ENCODE peak calls at places on chromosome 1, in seven cellular contexts. W is foreskin fibroblast; B is AG04450; V is heart left ventricle; D is AG08395; F is stimulated activated CD4-positive, alpha-beta T cell treated with anti-CD3 and anti-CD28 coated beads, Interleukin-2, amount 100 ng/mL, for 24 hours; E is memory B cell. G is an unnamed sample.

GRCh38 chr1:168991667-168992475 is 114.6 kb upstream of the ATP1B1 start:
- DNase-seq in V (no peak), B (no peak), D (no peak), E (no peak), F (peak), W (no peak), G (no peak)

GRCh38 chr1:210123924-210124589 is 108.5 kb upstream of the SERTAD4 start:
- DNase-seq in W (peak), V (no peak), F (no peak), B (peak), E (no peak), D (peak), G (peak)

GRCh38 chr1:235567812-235568444 is 63.7 kb upstream of the B3GALNT2 start:
- DNase-seq in F (no peak), W (no peak), D (no peak), B (no peak), E (no peak), V (no peak), G (no peak)

GRCh38 chr1:70353641-70354331 is 736 bp downstream of the ANKRD13C start:
- DNase-seq in W (peak), F (peak), D (peak), B (peak), E (no peak), V (no peak), G (peak)

GRCh38 chr1:157286096-157286495 is 147.9 kb upstream of the ETV3 start:
- DNase-seq in W (no peak), B (no peak), V (no peak), E (no peak), D (no peak), F (no peak), G (no peak)

GRCh38 chr1:205583461-205584130 is 48.2 kb downstream of the ELK4 start:
- DNase-seq in B (no peak), W (no peak), E (no peak), V (no peak), D (no peak), F (no peak), G (no peak)

GRCh38 chr1:2526824-2527552 is 592 bp upstream of the PANK4 start:
- DNase-seq in W (peak), V (peak), F (peak), E (no peak), B (no peak), D (peak), G (peak)

GRCh38 chr1:110875216-110875731 is 2.3 kb downstream of the CD53 start:
- DNase-seq in V (no peak), F (peak), B (no peak), W (no peak), D (no peak), E (peak), G (no peak)

GRCh38 chr1:224592636-224593579 is 23.2 kb upstream of the CNIH3 start:
- DNase-seq in E (no peak), W (peak), V (no peak), B (peak), D (peak), F (no peak), G (peak)

GRCh38 chr1:235468970-235469369 is 35.3 kb downstream of the B3GALNT2 start:
- DNase-seq in W (peak), E (no peak), F (no peak), D (peak), V (no peak), B (peak), G (peak)

GRCh38 chr1:19582318-19582717 is 61.8 kb upstream of the NBL1 start:
- DNase-seq in E (peak), B (no peak), D (peak), F (peak), V (no peak), W (peak), G (peak)